ENCODE peak calls at places on chromosomes 16 and 17, in five cellular contexts. Z, D, U, E and Q are unnamed samples.

GRCh38 chr16:77960771-77961170 is 61.6 kb upstream of the CLEC3A start:
- DNase-seq in Z (no peak), D (no peak), U (no peak), E (no peak), Q (no peak)

GRCh38 chr16:67190448-67191399 is 788 bp upstream of the EXOC3L1 start:
- DNase-seq in Z (no peak), D (no peak), U (no peak), E (peak), Q (no peak)

GRCh38 chr17:28549274-28550132 is 2.9 kb downstream of the UNC119 start:
- DNase-seq in Z (peak), D (no peak), U (peak), E (no peak), Q (no peak)

GRCh38 chr16:28925386-28926228 is 569 bp upstream of the RABEP2 start:
- DNase-seq in Z (peak), D (peak), U (no peak), E (peak), Q (peak)

GRCh38 chr17:38672788-38673713 is 1.7 kb downstream of the EPOP start:
- DNase-seq in Z (no peak), D (no peak), U (no peak), E (no peak), Q (no peak)

GRCh38 chr17:28796062-28796461 is 46.5 kb downstream of the FAM222B start:
- DNase-seq in Z (no peak), D (no peak), U (peak), E (no peak), Q (no peak)

GRCh38 chr17:17055286-17056166 is 13.3 kb downstream of the MPRIP start:
- DNase-seq in Z (no peak), D (no peak), U (peak), E (no peak), Q (no peak)

GRCh38 chr17:41008811-41009210 is at the start of gene KRTAP3-1:
- DNase-seq in Z (no peak), D (no peak), U (peak), E (no peak), Q (no peak)

GRCh38 chr16:854808-855410 is 54.4 kb upstream of the GNG13 start:
- DNase-seq in Z (no peak), D (no peak), U (no peak), E (no peak), Q (no peak)

GRCh38 chr16:47084198-47084597 is 59.5 kb downstream of the NETO2 start:
- DNase-seq in Z (no peak), D (no peak), U (no peak), E (no peak), Q (no peak)

GRCh38 chr17:78783711-78784396 is 1.8 kb upstream of the CYTH1 start:
- DNase-seq in Z (no peak), D (no peak), U (no peak), E (no peak), Q (no peak)

GRCh38 chr17:82699551-82699950 is 1.1 kb upstream of the RAB40B start:
- DNase-seq in Z (no peak), D (no peak), U (no peak), E (no peak), Q (no peak)

GRCh38 chr16:87705780-87706277 is 60.0 kb downstream of the KLHDC4 start:
- DNase-seq in Z (no peak), D (no peak), U (no peak), E (no peak), Q (no peak)

GRCh38 chr17:6212766-6213165 is 142.6 kb downstream of the WSCD1 start:
- DNase-seq in Z (no peak), D (no peak), U (peak), E (no peak), Q (no peak)

GRCh38 chr17:83183951-83184506 is 104.6 kb downstream of the METRNL start:
- DNase-seq in Z (no peak), D (no peak), U (no peak), E (no peak), Q (no peak)

GRCh38 chr16:24853830-24854229 is 8.1 kb downstream of the SLC5A11 start:
- DNase-seq in Z (no peak), D (peak), U (no peak), E (peak), Q (peak)

GRCh38 chr16:75506567-75506966 is 11.3 kb upstream of the CHST6 start:
- DNase-seq in Z (no peak), D (peak), U (no peak), E (peak), Q (no peak)

GRCh38 chr17:35879748-35880654 is at the start of gene CCL5:
- DNase-seq in Z (peak), D (peak), U (no peak), E (no peak), Q (no peak)

GRCh38 chr17:37051839-37052238 is 103.1 kb downstream of the AATF start:
- DNase-seq in Z (no peak), D (no peak), U (no peak), E (no peak), Q (no peak)

GRCh38 chr17:72365857-72366415 is 245.1 kb downstream of the SOX9 start:
- DNase-seq in Z (no peak), D (no peak), U (no peak), E (peak), Q (no peak)

GRCh38 chr17:70181376-70181775 is 12.0 kb downstream of the KCNJ2 start:
- DNase-seq in Z (no peak), D (no peak), U (no peak), E (no peak), Q (no peak)

GRCh38 chr16:49575352-49576172 is 202.0 kb downstream of the C16orf78 start:
- DNase-seq in Z (peak), D (no peak), U (peak), E (no peak), Q (peak)

GRCh38 chr16:48911700-48912099 is 301.7 kb upstream of the N4BP1 start:
- DNase-seq in Z (no peak), D (no peak), U (peak), E (peak), Q (peak)

GRCh38 chr17:45702666-45703266 is 81.4 kb upstream of the CRHR1 start:
- DNase-seq in Z (no peak), D (peak), U (peak), E (peak), Q (no peak)

GRCh38 chr17:76697702-76698465 is 12.9 kb downstream of the MXRA7 start:
- DNase-seq in Z (no peak), D (no peak), U (peak), E (peak), Q (peak)

GRCh38 chr17:6269474-6269873 is 165.4 kb downstream of the AIPL1 start:
- DNase-seq in Z (peak), D (peak), U (peak), E (peak), Q (peak)

GRCh38 chr17:17812211-17813054 is 24.4 kb downstream of the SREBF1 start:
- DNase-seq in Z (peak), D (peak), U (peak), E (peak), Q (peak)

GRCh38 chr16:87421369-87421912 is 29.3 kb downstream of the MAP1LC3B start:
- DNase-seq in Z (no peak), D (no peak), U (no peak), E (no peak), Q (no peak)

GRCh38 chr16:57473176-57473840 is 10.8 kb downstream of the POLR2C start:
- DNase-seq in Z (no peak), D (no peak), U (no peak), E (no peak), Q (no peak)

GRCh38 chr17:2388705-2389099 is 12.2 kb downstream of the MNT start:
- DNase-seq in Z (no peak), D (no peak), U (peak), E (no peak), Q (no peak)
- TF ChIP-seq CTCF in Z (no peak), D (peak), U (peak), E (no peak), Q (no peak)

GRCh38 chr17:2067048-2067452 is 12.1 kb downstream of the HIC1 start:
- DNase-seq in Z (no peak), D (no peak), U (no peak), E (no peak), Q (no peak)

GRCh38 chr17:2063306-2064146 is 8.6 kb downstream of the HIC1 start:
- DNase-seq in Z (no peak), D (no peak), U (no peak), E (peak), Q (no peak)

GRCh38 chr17:2064511-2064910 is 9.6 kb downstream of the HIC1 start:
- DNase-seq in Z (no peak), D (no peak), U (no peak), E (no peak), Q (no peak)

GRCh38 chr17:2064147-2064489 is 9.2 kb downstream of the HIC1 start:
- DNase-seq in Z (no peak), D (no peak), U (no peak), E (no peak), Q (no peak)

GRCh38 chr17:2064980-2065785 is 10.3 kb downstream of the HIC1 start:
- DNase-seq in Z (peak), D (peak), U (peak), E (peak), Q (no peak)
- TF ChIP-seq CTCF in Z (peak), D (peak), U (peak), E (peak), Q (no peak)

DNA sequence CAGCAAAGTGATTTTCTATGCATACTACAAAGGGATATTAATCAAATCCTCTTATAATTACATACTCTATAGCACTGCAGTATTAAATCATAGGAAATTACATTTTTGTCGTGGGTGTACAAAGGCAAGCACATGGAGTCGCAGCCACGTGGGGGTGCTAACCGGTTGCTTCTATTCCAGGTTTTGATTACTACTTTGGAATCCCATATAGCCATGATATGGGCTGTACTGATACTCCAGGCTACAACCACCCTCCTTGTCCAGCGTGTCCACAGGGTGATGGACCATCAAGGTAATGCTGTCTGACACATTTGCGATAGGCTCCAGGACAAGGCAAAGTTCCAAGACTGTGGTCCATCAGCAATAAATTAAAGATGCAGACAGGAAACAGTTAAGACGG is 60.1 kb downstream of the ARSG start:
- DNase-seq in Z (no peak), D (peak), U (no peak), E (peak), Q (peak)
- TF ChIP-seq CTCF in Z (no peak), D (peak), U (no peak), E (peak), Q (peak)

GRCh38 chr17:20278805-20279204 is 188.5 kb downstream of the LGALS9B start:
- DNase-seq in Z (no peak), D (no peak), U (peak), E (no peak), Q (no peak)
- TF ChIP-seq CTCF in Z (no peak), D (peak), U (no peak), E (no peak), Q (no peak)

DNA sequence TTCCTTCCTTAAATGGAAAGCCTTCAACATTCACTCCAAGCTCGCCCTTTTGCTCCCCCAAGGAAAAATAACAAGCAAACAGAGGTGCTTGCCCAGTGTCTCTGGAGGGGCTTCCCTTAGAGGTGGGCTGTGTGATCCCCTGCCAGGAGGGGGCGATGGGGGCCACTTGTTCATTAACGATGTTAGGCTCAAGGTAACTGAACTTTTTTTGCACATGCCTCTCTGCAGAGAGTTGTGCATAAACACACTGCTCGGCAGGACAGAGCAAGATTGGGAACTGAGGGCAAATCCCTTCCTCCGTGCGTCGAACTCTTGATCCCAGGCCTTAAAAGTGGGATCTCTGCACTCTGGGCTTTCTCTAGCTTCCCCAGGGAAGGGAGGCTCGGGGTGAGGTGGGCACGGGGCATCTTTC is 15.5 kb upstream of the NAGLU start:
- DNase-seq in Z (no peak), D (no peak), U (peak), E (no peak), Q (no peak)
- TF ChIP-seq CTCF in Z (peak), D (peak), U (peak), E (peak), Q (no peak)

GRCh38 chr16:82672676-82673075 is 45.9 kb downstream of the CDH13 start:
- DNase-seq in Z (no peak), D (no peak), U (no peak), E (no peak), Q (no peak)

GRCh38 chr16:82667437-82667836 is 40.7 kb downstream of the CDH13 start:
- DNase-seq in Z (no peak), D (no peak), U (no peak), E (no peak), Q (no peak)

GRCh38 chr16:82675300-82675699 is 48.5 kb downstream of the CDH13 start:
- DNase-seq in Z (no peak), D (peak), U (no peak), E (no peak), Q (no peak)

GRCh38 chr16:82668094-82668493 is 41.3 kb downstream of the CDH13 start:
- DNase-seq in Z (no peak), D (no peak), U (no peak), E (no peak), Q (no peak)

DNA sequence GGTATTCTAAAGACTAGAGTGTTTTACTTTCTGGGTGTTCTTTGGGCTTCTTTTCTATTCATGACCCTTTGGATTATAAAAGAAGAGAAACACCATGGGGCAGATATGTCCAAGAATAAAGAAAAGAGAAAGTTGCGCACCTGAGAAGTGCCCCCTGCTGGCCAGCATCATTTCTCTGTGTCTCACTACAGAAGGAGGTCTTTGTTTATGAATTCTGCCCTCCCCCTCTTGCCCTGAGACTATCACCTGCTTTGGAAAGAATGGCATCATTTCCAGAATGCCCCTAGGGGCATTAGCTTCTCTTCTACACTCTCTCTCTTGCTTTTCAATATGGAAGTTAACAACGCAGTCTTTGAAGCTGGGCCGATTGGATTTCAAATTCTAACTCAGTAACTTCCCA is 45.0 kb downstream of the CDH13 start:
- DNase-seq in Z (no peak), D (no peak), U (no peak), E (no peak), Q (no peak)
- TF ChIP-seq CTCF in Z (peak), D (peak), U (peak), E (peak), Q (no peak)

GRCh38 chr17:8018436-8018835 is 16.0 kb downstream of the GUCY2D start:
- DNase-seq in Z (no peak), D (no peak), U (no peak), E (no peak), Q (no peak)

GRCh38 chr17:8015236-8015956 is 13.0 kb downstream of the GUCY2D start:
- DNase-seq in Z (no peak), D (no peak), U (no peak), E (no peak), Q (no peak)

GRCh38 chr17:8015957-8016631 is 13.7 kb downstream of the GUCY2D start:
- DNase-seq in Z (no peak), D (no peak), U (peak), E (no peak), Q (no peak)

GRCh38 chr17:8014558-8014850 is 12.1 kb downstream of the GUCY2D start:
- DNase-seq in Z (no peak), D (no peak), U (no peak), E (no peak), Q (no peak)

GRCh38 chr17:8016632-8017424 is 14.4 kb downstream of the GUCY2D start:
- DNase-seq in Z (peak), D (no peak), U (peak), E (peak), Q (peak)
- TF ChIP-seq CTCF in Z (peak), D (peak), U (peak), E (peak), Q (no peak)

DNA sequence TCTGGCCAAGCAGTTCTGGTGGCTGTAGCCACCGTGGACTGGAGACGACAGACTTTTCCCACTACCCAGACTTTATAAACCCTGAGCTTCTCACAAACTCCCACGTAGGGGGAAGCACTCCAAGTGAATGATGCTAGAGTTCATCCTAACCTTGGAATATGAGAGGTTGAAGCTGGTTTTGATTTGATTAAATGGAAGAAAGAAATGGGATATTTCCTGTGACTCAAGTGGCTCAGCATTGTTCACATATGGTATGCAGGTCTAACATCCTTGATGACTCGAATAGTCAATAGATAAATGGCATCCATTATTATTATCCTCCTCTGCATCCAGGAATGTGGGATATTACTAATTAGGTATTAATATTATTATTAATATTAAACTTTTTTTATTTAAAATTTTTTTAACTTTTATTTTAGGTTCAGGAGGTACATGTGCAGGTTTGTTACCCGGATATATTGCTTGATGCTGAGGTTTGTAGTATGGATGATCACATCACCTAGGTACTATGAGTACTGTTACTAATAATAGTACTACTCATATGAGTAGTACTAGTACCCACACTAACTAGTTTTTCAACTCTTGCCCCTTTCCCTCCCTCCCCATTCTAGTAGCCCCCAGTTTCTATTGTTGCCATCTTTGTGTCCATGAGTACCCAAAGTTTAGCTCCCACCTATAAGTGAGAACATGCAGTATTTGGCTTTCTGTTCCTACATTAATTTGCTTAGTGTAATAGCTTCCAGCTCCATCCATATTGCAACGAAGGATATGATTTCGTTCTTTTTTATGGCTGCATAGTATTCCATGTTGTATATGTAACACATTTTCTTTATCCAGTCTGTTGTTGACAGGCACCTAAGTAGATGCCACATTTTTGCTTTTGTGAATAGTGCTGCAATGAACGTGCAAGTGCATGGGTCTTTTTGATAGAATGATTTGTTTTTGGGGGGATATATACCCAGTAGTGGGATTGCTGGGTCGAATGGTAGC is 22.9 kb downstream of the PIK3R6 start:
- DNase-seq in Z (no peak), D (no peak), U (no peak), E (peak), Q (no peak)
- TF ChIP-seq CTCF in Z (no peak), D (no peak), U (no peak), E (no peak), Q (no peak)